ENCODE peak calls at places on chromosomes 12 and 14, in nine cellular contexts. One of them, this sample, is unnamed. For H3K9me3, the result is how much of the 10 kb centered on the place peaks cover.

GRCh38 chr12:121590476-121591143 is 9.8 kb upstream of the KDM2B start:
- DNase-seq in IMR-90: peak
- DNase-seq in endodermal cell: no peak
- DNase-seq in OCI-LY7: peak
- DNase-seq in ascending aorta: no peak
- DNase-seq in PC-3: no peak
- DNase-seq in endothelial cell of umbilical vein: no peak
- DNase-seq in heart left ventricle: no peak
- DNase-seq in A549: no peak
- DNase-seq in this sample: no peak

GRCh38 chr14:61280526-61281185 is 482 bp downstream of the TMEM30B start:
- DNase-seq in endothelial cell of umbilical vein: peak
- DNase-seq in ascending aorta: peak
- DNase-seq in endodermal cell: peak
- DNase-seq in PC-3: peak
- DNase-seq in A549: peak
- DNase-seq in heart left ventricle: peak
- DNase-seq in OCI-LY7: no peak
- DNase-seq in IMR-90: peak
- DNase-seq in this sample: peak

GRCh38 chr12:87425942-87426554 is 603.2 kb downstream of the C12orf50 start:
- DNase-seq in endothelial cell of umbilical vein: no peak
- DNase-seq in IMR-90: peak
- DNase-seq in PC-3: peak
- DNase-seq in OCI-LY7: no peak
- DNase-seq in ascending aorta: no peak
- DNase-seq in heart left ventricle: no peak
- DNase-seq in endodermal cell: no peak
- DNase-seq in A549: peak
- DNase-seq in this sample: no peak

GRCh38 chr12:68805592-68806120 is 2.3 kb upstream of the MDM2 start:
- DNase-seq in ascending aorta: no peak
- DNase-seq in PC-3: peak
- DNase-seq in OCI-LY7: no peak
- DNase-seq in endodermal cell: no peak
- DNase-seq in heart left ventricle: no peak
- DNase-seq in IMR-90: peak
- DNase-seq in A549: no peak
- DNase-seq in endothelial cell of umbilical vein: no peak
- DNase-seq in this sample: no peak

GRCh38 chr14:32078794-32079663 is 1.9 kb downstream of the ARHGAP5 start:
- DNase-seq in OCI-LY7: no peak
- DNase-seq in PC-3: peak
- DNase-seq in A549: peak
- DNase-seq in endodermal cell: no peak
- DNase-seq in endothelial cell of umbilical vein: peak
- DNase-seq in IMR-90: peak
- DNase-seq in heart left ventricle: no peak
- DNase-seq in ascending aorta: no peak
- DNase-seq in this sample: no peak

GRCh38 chr12:47990351-47991105 is 13.7 kb downstream of the COL2A1 start:
- DNase-seq in endothelial cell of umbilical vein: no peak
- DNase-seq in heart left ventricle: no peak
- DNase-seq in IMR-90: peak
- DNase-seq in PC-3: no peak
- DNase-seq in endodermal cell: no peak
- DNase-seq in OCI-LY7: peak
- DNase-seq in A549: no peak
- DNase-seq in ascending aorta: no peak
- DNase-seq in this sample: no peak

GRCh38 chr14:100786131-100786530 is 39.8 kb upstream of the MEG3 start:
- DNase-seq in A549: no peak
- DNase-seq in endothelial cell of umbilical vein: no peak
- DNase-seq in OCI-LY7: no peak
- DNase-seq in ascending aorta: no peak
- DNase-seq in endodermal cell: no peak
- DNase-seq in heart left ventricle: no peak
- DNase-seq in PC-3: no peak
- DNase-seq in IMR-90: no peak
- DNase-seq in this sample: no peak

GRCh38 chr14:93234798-93235197 is 27.7 kb downstream of the UBR7 start:
- DNase-seq in heart left ventricle: no peak
- DNase-seq in OCI-LY7: no peak
- DNase-seq in IMR-90: peak
- DNase-seq in endothelial cell of umbilical vein: no peak
- DNase-seq in ascending aorta: no peak
- DNase-seq in A549: peak
- DNase-seq in PC-3: peak
- DNase-seq in endodermal cell: no peak
- DNase-seq in this sample: no peak

GRCh38 chr14:85529803-85530574 is at the start of gene FLRT2:
- DNase-seq in IMR-90: peak
- DNase-seq in OCI-LY7: no peak
- DNase-seq in A549: peak
- DNase-seq in endothelial cell of umbilical vein: peak
- DNase-seq in heart left ventricle: peak
- DNase-seq in PC-3: no peak
- DNase-seq in ascending aorta: peak
- DNase-seq in endodermal cell: peak
- DNase-seq in this sample: peak

GRCh38 chr12:45674583-45674982 is 54.9 kb upstream of the ARID2 start:
- DNase-seq in PC-3: peak
- DNase-seq in IMR-90: peak
- DNase-seq in endothelial cell of umbilical vein: peak
- DNase-seq in A549: peak
- DNase-seq in ascending aorta: peak
- DNase-seq in OCI-LY7: no peak
- DNase-seq in endodermal cell: no peak
- DNase-seq in heart left ventricle: peak
- DNase-seq in this sample: no peak

GRCh38 chr12:86601550-86602308 is 345.5 kb upstream of the MGAT4C start:
- DNase-seq in heart left ventricle: no peak
- DNase-seq in IMR-90: no peak
- DNase-seq in endodermal cell: no peak
- DNase-seq in OCI-LY7: no peak
- DNase-seq in endothelial cell of umbilical vein: no peak
- DNase-seq in A549: no peak
- DNase-seq in PC-3: no peak
- DNase-seq in ascending aorta: no peak
- DNase-seq in this sample: peak

GRCh38 chr14:81771876-81772275 is 238.2 kb upstream of the SEL1L start:
- DNase-seq in IMR-90: no peak
- DNase-seq in A549: no peak
- DNase-seq in endothelial cell of umbilical vein: no peak
- DNase-seq in heart left ventricle: no peak
- DNase-seq in PC-3: no peak
- DNase-seq in endodermal cell: no peak
- DNase-seq in ascending aorta: no peak
- DNase-seq in OCI-LY7: no peak
- DNase-seq in this sample: no peak

GRCh38 chr14:81772391-81772790 is 238.7 kb upstream of the SEL1L start:
- DNase-seq in PC-3: no peak
- DNase-seq in heart left ventricle: no peak
- DNase-seq in endothelial cell of umbilical vein: no peak
- DNase-seq in A549: no peak
- DNase-seq in IMR-90: no peak
- DNase-seq in endodermal cell: no peak
- DNase-seq in OCI-LY7: no peak
- DNase-seq in ascending aorta: no peak
- DNase-seq in this sample: no peak

GRCh38 chr14:81776531-81776930 is 242.9 kb upstream of the SEL1L start:
- DNase-seq in OCI-LY7: no peak
- DNase-seq in A549: no peak
- DNase-seq in ascending aorta: no peak
- DNase-seq in PC-3: no peak
- DNase-seq in IMR-90: no peak
- DNase-seq in endodermal cell: no peak
- DNase-seq in heart left ventricle: no peak
- DNase-seq in endothelial cell of umbilical vein: no peak
- DNase-seq in this sample: no peak
- H3K9me3 ChIP-seq in OCI-LY7: under half
- H3K9me3 ChIP-seq in A549: under half
- H3K9me3 ChIP-seq in ascending aorta: under half
- H3K9me3 ChIP-seq in PC-3: under half
- H3K9me3 ChIP-seq in IMR-90: under half
- H3K9me3 ChIP-seq in endodermal cell: under half
- H3K9me3 ChIP-seq in heart left ventricle: under half
- H3K9me3 ChIP-seq in endothelial cell of umbilical vein: under half
- H3K9me3 ChIP-seq in this sample: under half

DNA sequence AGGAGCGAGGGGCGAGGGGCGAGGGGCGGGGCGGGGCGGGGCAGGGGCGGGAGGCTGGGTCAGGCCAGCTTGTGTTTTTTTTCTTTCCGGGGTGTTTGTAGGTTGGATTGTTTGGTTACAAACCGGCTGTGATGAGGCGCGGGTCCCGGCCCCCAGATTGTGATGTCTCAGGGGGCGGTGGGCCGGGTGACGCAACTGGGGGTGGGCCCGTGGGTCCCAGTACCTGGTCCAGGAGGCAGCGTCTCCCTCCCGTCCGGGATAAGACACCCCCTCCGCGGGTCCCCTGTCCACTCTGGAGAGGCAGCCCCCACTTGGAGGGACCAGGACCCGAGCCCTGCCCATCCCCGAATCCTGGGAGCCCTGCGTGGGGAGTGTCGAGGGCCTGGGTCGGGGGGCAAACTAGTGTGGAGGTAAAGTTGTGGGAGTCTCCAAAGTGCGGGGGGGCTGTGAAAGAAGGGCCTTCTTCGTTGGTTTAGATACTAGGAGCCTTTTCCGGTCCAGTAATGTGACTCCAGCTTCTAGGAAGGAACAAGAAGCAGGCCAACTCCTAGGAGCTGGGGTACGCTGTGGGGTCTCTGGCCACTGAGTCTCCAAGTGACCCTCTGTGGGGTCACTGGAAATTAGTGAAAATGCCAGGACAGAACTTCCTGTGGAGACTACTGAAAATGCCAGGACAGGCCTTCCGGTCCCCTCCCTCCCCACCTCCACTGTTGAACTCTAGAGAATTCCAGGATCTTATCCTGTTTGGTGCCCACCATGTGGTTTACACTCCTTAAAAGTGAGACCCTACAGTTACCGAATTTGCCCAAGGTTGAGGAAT is 578 bp upstream of the CLMN start:
- DNase-seq in OCI-LY7: peak
- DNase-seq in heart left ventricle: peak
- DNase-seq in IMR-90: no peak
- DNase-seq in A549: no peak
- DNase-seq in ascending aorta: no peak
- DNase-seq in endodermal cell: peak
- DNase-seq in endothelial cell of umbilical vein: no peak
- DNase-seq in PC-3: no peak
- DNase-seq in this sample: no peak
- H3K27ac ChIP-seq in OCI-LY7: no peak
- H3K27ac ChIP-seq in heart left ventricle: peak
- H3K27ac ChIP-seq in IMR-90: no peak
- H3K27ac ChIP-seq in A549: peak
- H3K27ac ChIP-seq in ascending aorta: peak
- H3K27ac ChIP-seq in endodermal cell: no peak
- H3K27ac ChIP-seq in endothelial cell of umbilical vein: no peak
- H3K27ac ChIP-seq in PC-3: no peak
- H3K27ac ChIP-seq in this sample: no peak

GRCh38 chr12:119683816-119684215 is 15.9 kb downstream of the PRKAB1 start:
- DNase-seq in IMR-90: no peak
- DNase-seq in heart left ventricle: no peak
- DNase-seq in PC-3: no peak
- DNase-seq in endothelial cell of umbilical vein: no peak
- DNase-seq in OCI-LY7: no peak
- DNase-seq in endodermal cell: peak
- DNase-seq in A549: no peak
- DNase-seq in ascending aorta: no peak
- DNase-seq in this sample: no peak
- H3K4me3 ChIP-seq in IMR-90: no peak
- H3K4me3 ChIP-seq in heart left ventricle: no peak
- H3K4me3 ChIP-seq in PC-3: no peak
- H3K4me3 ChIP-seq in endothelial cell of umbilical vein: no peak
- H3K4me3 ChIP-seq in OCI-LY7: no peak
- H3K4me3 ChIP-seq in endodermal cell: no peak
- H3K4me3 ChIP-seq in A549: no peak
- H3K4me3 ChIP-seq in ascending aorta: no peak
- H3K4me3 ChIP-seq in this sample: no peak

GRCh38 chr14:29649170-29649569 is 278.5 kb downstream of the PRKD1 start:
- DNase-seq in OCI-LY7: no peak
- DNase-seq in endothelial cell of umbilical vein: no peak
- DNase-seq in IMR-90: no peak
- DNase-seq in endodermal cell: no peak
- DNase-seq in A549: no peak
- DNase-seq in ascending aorta: no peak
- DNase-seq in heart left ventricle: no peak
- DNase-seq in PC-3: no peak
- DNase-seq in this sample: no peak
- H3K9me3 ChIP-seq in OCI-LY7: under half
- H3K9me3 ChIP-seq in endothelial cell of umbilical vein: under half
- H3K9me3 ChIP-seq in IMR-90: under half
- H3K9me3 ChIP-seq in endodermal cell: under half
- H3K9me3 ChIP-seq in A549: under half
- H3K9me3 ChIP-seq in ascending aorta: under half
- H3K9me3 ChIP-seq in heart left ventricle: under half
- H3K9me3 ChIP-seq in PC-3: under half
- H3K9me3 ChIP-seq in this sample: under half

This sample was measured in right lobe of liver.